ENCODE peak calls at places on chromosomes 12 and 14, in six cellular contexts. P is K562, N is GM12891, T is HepG2, B is H1, K is GM12878. Y is an unnamed sample.

GRCh38 chr12:104354167-104354867 is 50.8 kb downstream of the EID3 start:
- DNase-seq in P (no peak), K (no peak), T (no peak), N (no peak), B (no peak), Y (no peak)

GRCh38 chr14:21202463-21203358 is 46.8 kb upstream of the OR5AU1 start:
- DNase-seq in P (no peak), K (no peak), T (no peak), N (no peak), B (no peak), Y (no peak)

GRCh38 chr14:33692762-33693161 is 258.1 kb downstream of the EGLN3 start:
- DNase-seq in P (no peak), T (no peak), N (no peak), B (no peak), K (no peak), Y (no peak)

GRCh38 chr14:96663491-96664067 is 133.6 kb upstream of the VRK1 start:
- DNase-seq in B (no peak), T (no peak), P (peak), N (no peak), K (no peak), Y (no peak)

GRCh38 chr12:48925218-48925871 is at the start of gene FKBP11:
- DNase-seq in T (no peak), B (peak), P (no peak), K (peak), N (peak), Y (peak)

GRCh38 chr14:31336646-31337045 is 83.7 kb downstream of the HEATR5A start:
- DNase-seq in N (no peak), B (no peak), K (no peak), T (peak), P (no peak), Y (no peak)

GRCh38 chr14:70052990-70053389 is 135.8 kb downstream of the SLC8A3 start:
- DNase-seq in B (no peak), N (no peak), K (no peak), P (no peak), T (peak), Y (no peak)

GRCh38 chr14:88095791-88096190 is 90.9 kb downstream of the GPR65 start:
- DNase-seq in B (no peak), K (no peak), T (no peak), P (no peak), N (no peak), Y (no peak)

GRCh38 chr12:21697829-21698630 is 40.4 kb upstream of the LDHB start:
- DNase-seq in P (no peak), N (no peak), K (no peak), T (peak), B (no peak), Y (no peak)

GRCh38 chr14:94601961-94602391 is 10.2 kb upstream of the SERPINA3 start:
- DNase-seq in T (peak), B (no peak), N (no peak), K (no peak), P (no peak), Y (no peak)

GRCh38 chr12:9736931-9737705 is 4.2 kb upstream of the CLECL1 start:
- DNase-seq in B (no peak), N (no peak), T (no peak), K (no peak), P (no peak), Y (no peak)

GRCh38 chr12:9732966-9733461 is at the start of gene CLECL1:
- DNase-seq in K (no peak), N (no peak), P (no peak), B (no peak), T (no peak), Y (no peak)

GRCh38 chr12:9731797-9732196 is 1.1 kb downstream of the CLECL1 start:
- DNase-seq in K (no peak), B (no peak), N (no peak), P (no peak), T (no peak), Y (no peak)

GRCh38 chr12:9731393-9731792 is 1.5 kb downstream of the CLECL1 start:
- DNase-seq in B (no peak), T (no peak), K (no peak), P (no peak), N (no peak), Y (no peak)

DNA sequence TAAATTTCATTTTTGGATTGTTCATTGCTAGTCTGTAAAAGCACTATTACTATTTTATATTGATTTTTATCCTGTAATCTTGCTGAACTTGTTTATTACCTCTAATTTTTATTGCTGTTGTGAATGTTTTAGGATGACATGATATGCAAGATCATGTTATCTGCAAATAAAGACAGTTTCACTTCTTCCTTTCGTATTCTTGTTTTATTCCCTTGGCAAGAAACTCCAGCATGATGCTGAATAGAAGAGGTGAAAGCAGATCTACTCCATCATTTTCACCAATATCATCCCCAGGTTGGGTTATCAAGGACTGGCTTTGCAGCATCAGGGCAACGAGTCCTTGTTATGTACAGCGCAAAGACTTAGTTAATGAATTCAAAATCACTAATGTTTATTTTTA is 2.7 kb upstream of the CLECL1 start:
- DNase-seq in P (no peak), N (no peak), T (no peak), K (no peak), B (no peak), Y (no peak)
- TF ChIP-seq POLR2AphosphoS5 in P (no peak), N (no peak), T (no peak), K (no peak), B (no peak), Y (no peak)

GRCh38 chr14:100894416-100894815 is 9.1 kb downstream of the RTL1 start:
- DNase-seq in P (no peak), T (no peak), N (no peak), K (no peak), B (no peak), Y (no peak)

GRCh38 chr14:100895411-100895810 is 8.1 kb downstream of the RTL1 start:
- DNase-seq in T (no peak), P (no peak), N (no peak), K (no peak), B (no peak), Y (no peak)

GRCh38 chr14:100898465-100898864 is 5.1 kb downstream of the RTL1 start:
- DNase-seq in K (no peak), B (no peak), T (no peak), P (no peak), N (no peak), Y (no peak)

GRCh38 chr14:100898935-100899840 is 4.3 kb downstream of the RTL1 start:
- DNase-seq in B (no peak), K (no peak), P (no peak), N (no peak), T (no peak), Y (no peak)

GRCh38 chr14:100896369-100897060 is 7.0 kb downstream of the RTL1 start:
- DNase-seq in B (no peak), P (no peak), T (no peak), N (no peak), K (no peak), Y (no peak)
- TF ChIP-seq TAF1 in B (no peak), P (no peak), T (no peak), N (no peak), K (no peak), Y (no peak)

GRCh38 chr12:95003213-95003920 is at the start of gene NDUFA12:
- DNase-seq in B (peak), T (peak), N (peak), K (peak), P (peak), Y (peak)
- TF ChIP-seq POLR2A in B (peak), T (peak), N (peak), K (peak), P (peak), Y (peak)

GRCh38 chr14:92986254-92987147 is 63.6 kb downstream of the CHGA start:
- DNase-seq in N (no peak), B (no peak), T (peak), P (no peak), K (no peak), Y (no peak)
- TF ChIP-seq POLR2AphosphoS5 in N (no peak), B (no peak), T (no peak), P (no peak), K (no peak), Y (no peak)

DNA sequence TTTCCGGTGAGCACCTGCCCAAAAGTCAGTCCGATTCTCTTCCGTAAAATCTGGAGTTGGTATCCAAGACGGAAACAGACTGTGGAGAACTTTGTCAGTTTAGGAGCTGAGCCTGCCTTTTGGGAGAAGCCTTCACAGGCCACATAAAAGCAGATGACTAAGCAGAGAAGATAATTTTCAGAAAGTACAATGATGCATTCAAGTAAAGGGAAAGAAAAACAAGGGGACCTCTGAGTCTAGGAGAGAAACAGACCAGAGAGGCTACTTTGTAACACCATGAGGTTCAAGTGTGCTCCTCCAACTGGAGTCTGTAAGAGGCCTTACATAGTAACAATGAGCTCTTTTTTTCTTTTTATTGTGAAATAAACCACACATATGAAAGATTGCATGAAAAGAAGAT is 21.1 kb downstream of the TMED8 start:
- DNase-seq in B (no peak), K (no peak), N (no peak), T (no peak), P (no peak), Y (no peak)
- TF ChIP-seq TAF1 in B (no peak), K (no peak), N (no peak), T (no peak), P (no peak), Y (no peak)

DNA sequence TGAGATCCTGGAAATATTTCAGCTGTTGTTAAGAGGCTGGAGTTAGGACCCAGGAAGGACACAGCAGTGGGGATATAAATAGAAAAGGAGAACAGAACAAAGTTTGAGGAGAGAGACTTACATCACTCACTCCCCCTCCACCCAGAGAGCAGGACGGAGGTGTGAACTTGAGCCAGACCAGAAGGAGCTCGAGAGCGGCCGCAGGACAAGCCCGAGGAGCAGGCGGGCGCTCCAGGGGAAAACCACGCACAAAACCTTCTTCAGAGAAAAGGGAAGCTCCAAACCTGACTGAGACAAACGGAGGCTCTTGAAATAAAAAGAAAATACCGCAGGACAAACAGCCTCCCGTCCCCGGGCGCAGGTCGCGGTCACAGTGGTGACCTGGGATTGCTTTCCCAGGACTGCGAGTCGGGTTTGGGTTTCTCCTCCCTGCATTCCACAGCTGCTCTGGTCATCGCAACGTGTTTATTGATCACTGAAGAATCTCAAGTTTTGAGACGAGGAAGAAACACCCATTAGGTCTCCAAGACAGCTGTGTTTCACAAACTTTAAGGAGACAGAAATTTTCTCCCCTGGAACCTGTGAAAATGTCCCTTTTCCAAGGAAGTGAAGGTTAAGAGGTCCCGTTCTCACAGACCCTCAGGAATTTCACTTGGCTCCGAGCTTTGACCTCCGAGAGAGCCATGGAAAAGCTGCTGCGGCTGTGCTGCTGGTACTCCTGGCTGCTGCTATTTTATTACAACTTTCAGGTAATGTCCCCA is at the start of gene ADGRD1:
- DNase-seq in T (no peak), N (no peak), P (peak), B (no peak), K (no peak), Y (no peak)
- TF ChIP-seq POLR2A in T (peak), N (no peak), P (no peak), B (no peak), K (no peak), Y (no peak)

GRCh38 chr14:104598461-104599273 is 5.9 kb downstream of the TMEM179 start:
- DNase-seq in T (no peak), K (no peak), B (no peak), N (peak), P (no peak), Y (no peak)
- TF ChIP-seq POLR2AphosphoS5 in T (no peak), K (no peak), B (no peak), N (no peak), P (no peak), Y (no peak)